ENCODE peak calls at places on chromosomes 7 and 10, in seven cellular contexts. V is adipocyte; X is activated CD4-positive, CD25-positive, alpha-beta regulatory T cell treated with anti-CD3 and anti-CD28 coated beads, Interleukin-2, amount 50 U/mL, for 72 hours; G is brain microvascular endothelial cell; K is pancreas; M is neuronal stem cell; C is omental fat pad. L is an unnamed sample.

GRCh38 chr10:19782430-19783089 is 33.7 kb upstream of the PLXDC2 start:
- DNase-seq in V (no peak), G (no peak), C (no peak), K (no peak), M (no peak), X (no peak), L (no peak)

GRCh38 chr7:79453558-79454324 is at the start of gene MAGI2:
- DNase-seq in M (peak; percentile 43), K (peak; percentile 73), X (peak; percentile 30), V (peak; percentile 91), G (peak; percentile 84), C (peak; percentile 57), L (peak; percentile 78)

GRCh38 chr10:118569241-118569881 is 26.1 kb downstream of the PRLHR start:
- DNase-seq in X (no peak), V (no peak), C (no peak), G (peak; percentile 34), M (no peak), K (no peak), L (no peak)

GRCh38 chr10:132746801-132747625 is 38.9 kb downstream of the NKX6-2 start:
- DNase-seq in G (no peak), K (no peak), M (peak; percentile 71), C (no peak), X (no peak), V (no peak), L (no peak)

GRCh38 chr7:40300146-40300655 is 165.4 kb downstream of the SUGCT start:
- DNase-seq in K (no peak), G (no peak), C (no peak), M (no peak), V (peak; percentile 27), X (no peak), L (no peak)

GRCh38 chr10:92052741-92053140 is 129.2 kb downstream of the BTAF1 start:
- DNase-seq in G (no peak), V (no peak), X (no peak), K (no peak), M (no peak), C (no peak), L (no peak)

GRCh38 chr7:24601600-24601999 is 28.3 kb downstream of the PALS2 start:
- DNase-seq in G (no peak), V (no peak), M (no peak), C (no peak), K (no peak), X (no peak), L (no peak)

GRCh38 chr10:119341236-119342016 is 134.1 kb downstream of the GRK5 start:
- DNase-seq in K (no peak), X (peak; percentile 43), G (peak; percentile 76), C (no peak), V (peak; percentile 42), M (no peak), L (peak; percentile 57)

GRCh38 chr7:2399848-2400587 is 3.4 kb upstream of the CHST12 start:
- DNase-seq in G (peak; percentile 96), M (no peak), X (no peak), K (no peak), V (peak; percentile 96), C (peak; percentile 64), L (peak; percentile 64)

GRCh38 chr10:50224330-50224952 is 26.9 kb downstream of the ASAH2 start:
- DNase-seq in K (no peak), G (peak; percentile 68), C (no peak), V (peak; percentile 71), M (peak; percentile 57), X (no peak), L (peak; percentile 50)

GRCh38 chr7:142898377-142899235 is 13.1 kb upstream of the TRPV6 start:
- DNase-seq in C (no peak), G (no peak), V (no peak), X (no peak), K (no peak), M (no peak), L (no peak)

GRCh38 chr7:148866362-148866761 is 17.7 kb downstream of the EZH2 start:
- DNase-seq in M (no peak), G (no peak), K (no peak), V (no peak), C (no peak), X (no peak), L (no peak)

GRCh38 chr10:129742742-129743550 is 221.1 kb downstream of the EBF3 start:
- DNase-seq in X (no peak), K (no peak), M (no peak), V (no peak), C (no peak), G (no peak), L (no peak)

GRCh38 chr7:137007001-137007725 is 138.7 kb downstream of the CHRM2 start:
- DNase-seq in V (peak; percentile 72), C (no peak), G (peak; percentile 21), M (no peak), K (no peak), X (no peak), L (no peak)

GRCh38 chr7:133484135-133484534 is 231.3 kb downstream of the EXOC4 start:
- DNase-seq in V (no peak), X (no peak), G (no peak), M (no peak), C (no peak), K (no peak), L (no peak)

GRCh38 chr7:5452937-5453540 is 29.4 kb upstream of the TNRC18 start:
- DNase-seq in M (peak; percentile 72), V (peak; percentile 36), K (no peak), G (peak; percentile 59), X (no peak), C (no peak), L (peak; percentile 73)

GRCh38 chr10:88104213-88104612 is 240.8 kb downstream of the PTEN start:
- DNase-seq in K (no peak), M (no peak), V (no peak), G (no peak), C (no peak), X (no peak), L (no peak)

GRCh38 chr10:130766071-130766470 is 545.5 kb downstream of the TCERG1L start:
- DNase-seq in M (no peak), X (no peak), G (no peak), K (peak; percentile 32), C (no peak), V (no peak), L (no peak)

GRCh38 chr10:30755474-30755873 is 125.9 kb upstream of the LYZL2 start:
- DNase-seq in C (no peak), V (peak; percentile 97), M (no peak), X (no peak), K (no peak), G (no peak), L (no peak)

GRCh38 chr7:6258440-6259182 is 13.8 kb downstream of the CYTH3 start:
- DNase-seq in X (no peak), G (peak; percentile 80), V (peak; percentile 93), K (no peak), M (no peak), C (no peak), L (no peak)

GRCh38 chr7:146314962-146315361 is 198.4 kb downstream of the CNTNAP2 start:
- DNase-seq in K (no peak), G (no peak), X (no peak), V (no peak), M (no peak), C (no peak), L (no peak)

GRCh38 chr10:102413053-102413705 is 5.4 kb downstream of the PSD start:
- DNase-seq in M (no peak), C (no peak), K (peak; percentile 40), G (no peak), V (peak; percentile 42), X (no peak), L (peak; percentile 87)

L was measured in SK-N-DZ.